ENCODE peak calls at places on chromosomes 1 and 21, in four cellular contexts. Y, I, E and S are unnamed samples. For H4K20me1 and H3K9me3, the result is how much of the 10 kb centered on the place peaks cover.

GRCh38 chr1:66778266-66778665 is 22.8 kb downstream of the INSL5 start:
- DNase-seq in Y (no peak), I (peak), E (no peak), S (no peak)

GRCh38 chr1:198649598-198650338 is 10.9 kb downstream of the PTPRC start:
- DNase-seq in Y (no peak), I (no peak), E (no peak), S (peak)

GRCh38 chr21:42622284-42622683 is 31.1 kb upstream of the PDE9A start:
- DNase-seq in Y (no peak), I (no peak), E (no peak), S (no peak)

GRCh38 chr1:43286533-43286932 is 1.2 kb upstream of the C1orf210 start:
- DNase-seq in Y (no peak), I (no peak), E (no peak), S (no peak)

GRCh38 chr1:89259283-89259971 is 13.2 kb downstream of the GBP5 start:
- DNase-seq in Y (no peak), I (no peak), E (no peak), S (no peak)

GRCh38 chr21:41993744-41994143 is 16.4 kb downstream of the ZBTB21 start:
- DNase-seq in Y (no peak), I (peak), E (peak), S (no peak)

GRCh38 chr21:41559658-41560599 is 52.0 kb upstream of the TMPRSS2 start:
- DNase-seq in Y (no peak), I (peak), E (no peak), S (no peak)

GRCh38 chr1:204503122-204503912 is 8.7 kb upstream of the PIK3C2B start:
- DNase-seq in Y (peak), I (peak), E (peak), S (peak)

GRCh38 chr1:197924516-197925123 is 7.4 kb downstream of the LHX9 start:
- DNase-seq in Y (no peak), I (peak), E (peak), S (peak)

GRCh38 chr21:39763282-39763970 is 18.4 kb downstream of the IGSF5 start:
- DNase-seq in Y (no peak), I (no peak), E (no peak), S (no peak)

GRCh38 chr1:10033359-10033845 is 644 bp downstream of the UBE4B start:
- DNase-seq in Y (peak), I (peak), E (no peak), S (peak)

GRCh38 chr21:34986561-34987533 is 62.3 kb downstream of the RUNX1 start:
- DNase-seq in Y (peak), I (peak), E (no peak), S (no peak)

GRCh38 chr1:235043234-235043633 is 85.4 kb downstream of the TOMM20 start:
- DNase-seq in Y (no peak), I (no peak), E (no peak), S (no peak)

GRCh38 chr1:68285046-68285445 is 52.7 kb upstream of the WLS start:
- DNase-seq in Y (no peak), I (no peak), E (no peak), S (no peak)

GRCh38 chr1:151286619-151287340 is 4.7 kb downstream of the ZNF687 start:
- DNase-seq in Y (no peak), I (no peak), E (no peak), S (no peak)
- H4K20me1 ChIP-seq in Y (under half), I (under half), E (under half), S (under half)

GRCh38 chr1:78047131-78047530 is 1.4 kb downstream of the GIPC2 start:
- DNase-seq in Y (no peak), I (no peak), E (peak), S (no peak)
- H3K4me3 ChIP-seq in Y (no peak), I (no peak), E (peak), S (no peak)

GRCh38 chr1:79037085-79037484 is 30.6 kb upstream of the ADGRL4 start:
- DNase-seq in Y (no peak), I (no peak), E (no peak), S (no peak)
- H3K9me3 ChIP-seq in Y (under half), I (under half), E (under half), S (under half)

GRCh38 chr1:225627304-225627947 is 25.5 kb downstream of the ENAH start:
- DNase-seq in Y (no peak), I (no peak), E (peak), S (no peak)

GRCh38 chr1:225629483-225629882 is 23.4 kb downstream of the ENAH start:
- DNase-seq in Y (no peak), I (no peak), E (no peak), S (no peak)

GRCh38 chr1:225631041-225631663 is 21.8 kb downstream of the ENAH start:
- DNase-seq in Y (no peak), I (no peak), E (no peak), S (no peak)

GRCh38 chr1:225626698-225627097 is 26.2 kb downstream of the ENAH start:
- DNase-seq in Y (peak), I (peak), E (no peak), S (no peak)
- H4K20me1 ChIP-seq in Y (under half), I (under half), E (under half), S (under half)

GRCh38 chr1:2415801-2416208 is 3.4 kb upstream of the PEX10 start:
- DNase-seq in Y (no peak), I (no peak), E (no peak), S (peak)
- H3K4me3 ChIP-seq in Y (no peak), I (no peak), E (no peak), S (no peak)

DNA sequence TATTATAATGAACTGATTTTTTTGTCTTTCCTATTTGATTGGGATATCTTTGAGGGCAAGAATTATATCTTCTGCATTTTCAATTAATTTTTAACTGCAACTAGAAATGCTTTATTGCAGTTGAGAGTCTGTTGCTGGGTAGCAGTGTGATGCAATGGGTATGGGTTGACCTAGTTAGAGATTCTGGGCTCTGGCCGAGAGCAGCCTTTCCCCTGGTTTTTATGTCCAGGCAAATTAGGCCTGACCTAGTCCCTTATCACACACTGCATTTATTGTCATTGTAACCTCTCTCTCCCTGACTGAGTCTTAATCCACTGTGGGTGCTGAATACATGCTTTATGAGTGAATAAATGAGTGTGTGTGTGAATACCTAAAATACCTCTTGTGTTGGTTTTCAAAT is 206.4 kb upstream of the PTGFR start:
- DNase-seq in Y (no peak), I (peak), E (no peak), S (no peak)
- H3K9me3 ChIP-seq in Y (under half), I (under half), E (under half), S (under half)

DNA sequence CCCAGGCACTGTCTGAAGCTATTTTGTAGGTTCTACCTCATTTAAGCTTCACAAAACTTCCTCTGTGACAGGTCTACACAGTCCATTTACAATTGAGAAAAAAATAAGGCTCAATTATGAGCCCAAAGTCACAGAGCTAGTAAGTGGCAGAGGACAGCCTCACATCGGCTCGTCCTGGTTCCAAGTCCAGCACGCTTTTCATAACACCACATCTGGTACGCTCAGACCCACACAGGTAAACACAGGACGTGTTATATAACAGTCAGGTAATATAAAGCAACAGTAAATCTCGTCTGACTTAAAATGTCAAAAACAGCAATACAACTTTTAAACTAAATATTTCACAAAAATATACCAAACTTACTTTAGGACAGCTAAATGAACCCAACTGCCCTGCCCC is 13.1 kb downstream of the JAK1 start:
- DNase-seq in Y (no peak), I (no peak), E (no peak), S (no peak)
- H4K20me1 ChIP-seq in Y (under half), I (under half), E (under half), S (half or more)

GRCh38 chr1:19349999-19350398 is 37.9 kb downstream of the SLC66A1 start:
- DNase-seq in Y (no peak), I (no peak), E (no peak), S (no peak)
- H3K4me3 ChIP-seq in Y (no peak), I (no peak), E (no peak), S (no peak)

DNA sequence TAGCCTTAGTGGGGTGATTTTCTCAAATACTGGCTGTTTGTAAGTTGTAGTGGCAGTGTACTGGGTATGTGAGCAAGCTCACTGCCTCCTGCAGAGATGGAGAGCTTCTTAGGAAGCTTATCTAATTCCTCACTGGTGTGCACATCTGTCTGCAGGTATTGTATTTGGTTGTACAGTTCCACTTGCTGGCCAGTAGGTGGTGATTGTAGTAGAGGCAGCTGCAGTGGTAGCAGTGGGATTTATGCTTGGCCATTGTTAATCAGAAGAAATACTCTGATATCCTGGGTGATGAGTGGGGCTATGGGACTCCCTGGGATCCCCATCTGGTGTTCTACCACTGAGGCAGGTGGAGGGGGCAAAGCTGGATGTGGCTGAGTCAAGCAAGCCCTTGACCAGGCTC is 276.1 kb upstream of the SPAG17 start:
- DNase-seq in Y (no peak), I (no peak), E (no peak), S (no peak)
- H3K9me3 ChIP-seq in Y (under half), I (under half), E (under half), S (under half)

GRCh38 chr21:15034126-15034848 is 30.5 kb downstream of the NRIP1 start:
- DNase-seq in Y (no peak), I (peak), E (peak), S (no peak)
- H4K20me1 ChIP-seq in Y (under half), I (under half), E (under half), S (under half)